ENCODE peak calls at places on chromosomes 6 and 20, in five cellular contexts. R is IMR-90, V is transverse colon, Y is body of pancreas, C is right lobe of liver. T is an unnamed sample. For H3K9me3, the result is how much of the 10 kb centered on the place peaks cover.

GRCh38 chr6:113586413-113586812 is 270.7 kb upstream of the MARCKS start:
- DNase-seq in R (peak), V (no peak), Y (no peak), C (no peak), T (no peak)

GRCh38 chr6:110246900-110247546 is 66.8 kb downstream of the CDC40 start:
- DNase-seq in R (no peak), V (no peak), Y (no peak), C (no peak), T (no peak)

GRCh38 chr20:25031241-25031640 is 26.7 kb downstream of the ACSS1 start:
- DNase-seq in R (no peak), V (no peak), Y (no peak), C (no peak), T (no peak)

GRCh38 chr20:57890254-57890800 is 180.5 kb upstream of the PMEPA1 start:
- DNase-seq in R (no peak), V (no peak), Y (no peak), C (no peak), T (no peak)

GRCh38 chr20:52076164-52076563 is 115.4 kb downstream of the ZFP64 start:
- DNase-seq in R (peak), V (no peak), Y (no peak), C (no peak), T (no peak)

GRCh38 chr6:38499697-38500096 is 140.0 kb downstream of the BTBD9 start:
- DNase-seq in R (no peak), V (no peak), Y (no peak), C (no peak), T (no peak)

GRCh38 chr20:6178537-6178936 is 55.7 kb upstream of the FERMT1 start:
- DNase-seq in R (peak), V (no peak), Y (no peak), C (no peak), T (no peak)

GRCh38 chr20:18154342-18154741 is 16.7 kb downstream of the KAT14 start:
- DNase-seq in R (no peak), V (no peak), Y (no peak), C (no peak), T (no peak)

GRCh38 chr6:28634758-28635546 is 109.3 kb downstream of the GPX5 start:
- DNase-seq in R (no peak), V (no peak), Y (no peak), C (peak), T (no peak)

GRCh38 chr6:126152346-126152745 is 166.0 kb downstream of the TRMT11 start:
- DNase-seq in R (no peak), V (no peak), Y (no peak), C (no peak), T (no peak)

GRCh38 chr6:73041051-73041450 is 184.2 kb downstream of the KHDC1L start:
- DNase-seq in R (no peak), V (no peak), Y (no peak), C (no peak), T (no peak)

GRCh38 chr20:40644863-40645262 is 44.2 kb downstream of the MAFB start:
- DNase-seq in R (no peak), V (no peak), Y (no peak), C (no peak), T (no peak)

GRCh38 chr20:40160151-40160550 is 528.9 kb downstream of the MAFB start:
- DNase-seq in R (peak), V (peak), Y (peak), C (no peak), T (no peak)

GRCh38 chr6:144334150-144334708 is 49.1 kb downstream of the UTRN start:
- DNase-seq in R (no peak), V (peak), Y (no peak), C (peak), T (peak)

GRCh38 chr20:5919634-5920544 is 30.4 kb downstream of the TRMT6 start:
- DNase-seq in R (no peak), V (no peak), Y (no peak), C (no peak), T (no peak)

GRCh38 chr6:137056121-137056880 is 11.5 kb upstream of the IL20RA start:
- DNase-seq in R (no peak), V (no peak), Y (no peak), C (no peak), T (no peak)

GRCh38 chr20:20498081-20498861 is 130.4 kb downstream of the INSM1 start:
- DNase-seq in R (peak), V (no peak), Y (no peak), C (no peak), T (no peak)

GRCh38 chr6:44263357-44264100 is 1.8 kb downstream of the NFKBIE start:
- DNase-seq in R (peak), V (peak), Y (peak), C (peak), T (peak)

GRCh38 chr20:62852196-62852595 is 9.4 kb downstream of the TCFL5 start:
- DNase-seq in R (no peak), V (no peak), Y (no peak), C (no peak), T (no peak)

GRCh38 chr6:123182998-123183397 is 187.0 kb downstream of the CLVS2 start:
- DNase-seq in R (no peak), V (no peak), Y (peak), C (no peak), T (no peak)

GRCh38 chr20:21601799-21602198 is 87.9 kb upstream of the NKX2-2 start:
- DNase-seq in R (no peak), V (no peak), Y (no peak), C (no peak), T (no peak)

GRCh38 chr20:59204201-59204894 is 40.7 kb downstream of the ZNF831 start:
- DNase-seq in R (no peak), V (no peak), Y (no peak), C (no peak), T (no peak)

GRCh38 chr20:34689486-34689885 is 12.6 kb upstream of the PIGU start:
- DNase-seq in R (no peak), V (no peak), Y (no peak), C (no peak), T (no peak)

GRCh38 chr20:2204021-2204420 is 91.8 kb upstream of the TGM3 start:
- DNase-seq in R (no peak), V (no peak), Y (no peak), C (no peak), T (no peak)

GRCh38 chr20:63847374-63848002 is 13.8 kb upstream of the ABHD16B start:
- DNase-seq in R (no peak), V (no peak), Y (no peak), C (peak), T (no peak)

GRCh38 chr20:2507875-2508630 is 662 bp downstream of the ZNF343 start:
- DNase-seq in R (peak), V (peak), Y (no peak), C (peak), T (no peak)

GRCh38 chr20:63568986-63569949 is 4.8 kb downstream of the HELZ2 start:
- DNase-seq in R (no peak), V (peak), Y (no peak), C (no peak), T (no peak)

GRCh38 chr6:157270308-157270707 is 53.0 kb downstream of the TMEM242 start:
- DNase-seq in R (no peak), V (no peak), Y (no peak), C (no peak), T (no peak)

GRCh38 chr6:3999800-4000661 is 78.9 kb downstream of the FAM217A start:
- DNase-seq in R (no peak), V (no peak), Y (no peak), C (no peak), T (no peak)

GRCh38 chr20:2865101-2865500 is 8.2 kb upstream of the PTPRA start:
- DNase-seq in R (no peak), V (no peak), Y (no peak), C (no peak), T (no peak)

GRCh38 chr6:35547666-35548065 is 35.0 kb upstream of the TULP1 start:
- DNase-seq in R (no peak), V (no peak), Y (no peak), C (no peak), T (no peak)

GRCh38 chr6:7148100-7148822 is 40.5 kb downstream of the RREB1 start:
- DNase-seq in R (peak), V (no peak), Y (no peak), C (no peak), T (no peak)

GRCh38 chr20:50278377-50278683 is 87.7 kb downstream of the CEBPB start:
- DNase-seq in R (no peak), V (no peak), Y (no peak), C (no peak), T (no peak)

GRCh38 chr6:151097207-151097606 is 142.6 kb upstream of the AKAP12 start:
- DNase-seq in R (no peak), V (no peak), Y (no peak), C (no peak), T (no peak)

GRCh38 chr6:53413326-53413725 is 64.6 kb upstream of the ELOVL5 start:
- DNase-seq in R (no peak), V (no peak), Y (no peak), C (no peak), T (no peak)

GRCh38 chr6:36067374-36068011 is 39.9 kb downstream of the MAPK14 start:
- DNase-seq in R (peak), V (no peak), Y (no peak), C (no peak), T (no peak)

GRCh38 chr6:47438481-47439347 is 38.9 kb upstream of the CD2AP start:
- DNase-seq in R (no peak), V (no peak), Y (no peak), C (no peak), T (peak)

GRCh38 chr20:63023071-63023835 is 16.5 kb upstream of the BHLHE23 start:
- DNase-seq in R (no peak), V (no peak), Y (no peak), C (no peak), T (no peak)

GRCh38 chr6:69792292-69792691 is 4.5 kb downstream of the LMBRD1 start:
- DNase-seq in R (no peak), V (no peak), Y (no peak), C (no peak), T (no peak)

DNA sequence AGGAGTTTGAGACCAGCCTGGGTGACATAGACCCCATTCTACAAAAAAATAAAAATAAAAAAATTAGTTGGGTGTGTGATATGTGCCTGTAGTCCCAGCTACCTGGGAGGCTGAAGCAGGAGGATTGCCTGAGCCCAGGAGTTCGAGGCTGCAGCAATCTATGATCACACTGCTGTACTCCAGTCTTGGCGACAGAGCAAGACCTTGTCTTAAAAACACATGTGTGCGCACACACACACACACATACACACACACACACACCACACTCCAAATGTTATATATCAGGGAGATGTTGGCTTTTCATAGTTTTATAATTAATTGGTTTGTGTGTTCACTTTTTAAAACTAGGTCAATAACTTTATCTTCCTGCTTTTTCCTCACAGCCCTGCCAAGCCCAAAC is 110.5 kb downstream of the RTN4IP1 start:
- DNase-seq in R (no peak), V (no peak), Y (no peak), C (no peak), T (no peak)
- H3K4me3 ChIP-seq in R (no peak), V (no peak), Y (no peak), C (no peak), T (no peak)

DNA sequence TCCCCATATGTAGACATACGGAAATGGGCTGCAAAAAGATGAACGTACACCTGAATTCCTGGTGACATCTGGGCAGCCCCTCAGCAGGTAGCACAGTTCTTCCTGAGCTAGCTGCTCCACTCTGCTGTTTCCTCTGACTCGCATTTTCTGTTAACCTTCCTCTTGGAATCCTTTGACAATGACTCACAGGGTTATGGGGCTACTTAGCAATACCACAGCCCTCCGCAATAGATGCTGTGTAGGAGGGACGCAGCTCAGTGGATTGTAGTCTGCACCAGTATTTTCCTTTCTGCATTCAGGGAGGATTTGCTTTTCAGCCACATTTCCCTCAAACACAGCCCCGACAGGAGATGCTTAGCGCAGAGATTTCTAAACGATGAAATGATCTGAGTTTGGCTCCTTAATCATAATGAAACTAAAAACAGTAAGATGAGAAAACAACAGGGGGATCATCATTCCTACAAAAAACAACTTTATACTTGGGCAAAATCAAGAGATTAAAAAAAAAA is 12.4 kb downstream of the BACH2 start:
- DNase-seq in R (peak), V (no peak), Y (no peak), C (no peak), T (no peak)
- TF ChIP-seq POLR2A in R (peak), V (no peak), Y (no peak), C (no peak), T (no peak)

DNA sequence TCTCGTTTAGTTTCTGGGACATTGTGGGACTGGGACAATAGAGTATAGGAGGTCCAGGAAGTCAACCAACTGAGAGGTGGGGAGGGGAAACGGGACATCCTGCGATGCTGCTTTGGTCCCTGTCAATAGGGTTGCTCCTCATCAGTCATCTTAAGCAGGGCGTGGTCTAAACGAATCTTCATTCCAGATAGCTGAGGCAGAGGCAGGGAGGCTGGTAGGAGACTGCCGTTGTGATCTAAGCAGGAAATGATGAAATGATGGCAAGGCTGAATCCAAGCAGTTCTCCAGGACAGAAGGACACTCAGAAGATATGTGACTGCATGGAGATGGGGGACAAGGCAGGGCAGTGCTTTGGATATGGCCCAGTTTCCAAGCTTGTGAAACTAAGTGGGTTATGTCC is 953.4 kb downstream of the KIF16B start:
- DNase-seq in R (no peak), V (no peak), Y (no peak), C (no peak), T (no peak)
- H3K9me3 ChIP-seq in R (under half), V (under half), Y (under half), C (under half), T (under half)

GRCh38 chr6:154379585-154379984 is 23.0 kb upstream of the IPCEF1 start:
- DNase-seq in R (no peak), V (no peak), Y (no peak), C (no peak), T (no peak)

GRCh38 chr6:154382707-154383106 is 26.1 kb upstream of the IPCEF1 start:
- DNase-seq in R (no peak), V (no peak), Y (no peak), C (no peak), T (no peak)

GRCh38 chr6:154383273-154383672 is 26.7 kb upstream of the IPCEF1 start:
- DNase-seq in R (no peak), V (no peak), Y (no peak), C (no peak), T (no peak)

GRCh38 chr6:154377726-154378125 is 21.1 kb upstream of the IPCEF1 start:
- DNase-seq in R (no peak), V (no peak), Y (no peak), C (no peak), T (no peak)

GRCh38 chr6:154380733-154381132 is 24.1 kb upstream of the IPCEF1 start:
- DNase-seq in R (no peak), V (no peak), Y (no peak), C (no peak), T (no peak)
- H3K4me3 ChIP-seq in R (no peak), V (no peak), Y (no peak), C (no peak), T (no peak)

GRCh38 chr6:30688569-30688968 is 2.1 kb upstream of the PPP1R18 start:
- DNase-seq in R (no peak), V (peak), Y (no peak), C (no peak), T (peak)

GRCh38 chr6:30689022-30689865 is 1.5 kb downstream of the NRM start:
- DNase-seq in R (no peak), V (no peak), Y (no peak), C (peak), T (no peak)

GRCh38 chr6:30689985-30690384 is 799 bp downstream of the NRM start:
- DNase-seq in R (no peak), V (no peak), Y (no peak), C (no peak), T (no peak)

GRCh38 chr6:30691208-30691872 is 556 bp upstream of the NRM start:
- DNase-seq in R (no peak), V (no peak), Y (no peak), C (no peak), T (no peak)

DNA sequence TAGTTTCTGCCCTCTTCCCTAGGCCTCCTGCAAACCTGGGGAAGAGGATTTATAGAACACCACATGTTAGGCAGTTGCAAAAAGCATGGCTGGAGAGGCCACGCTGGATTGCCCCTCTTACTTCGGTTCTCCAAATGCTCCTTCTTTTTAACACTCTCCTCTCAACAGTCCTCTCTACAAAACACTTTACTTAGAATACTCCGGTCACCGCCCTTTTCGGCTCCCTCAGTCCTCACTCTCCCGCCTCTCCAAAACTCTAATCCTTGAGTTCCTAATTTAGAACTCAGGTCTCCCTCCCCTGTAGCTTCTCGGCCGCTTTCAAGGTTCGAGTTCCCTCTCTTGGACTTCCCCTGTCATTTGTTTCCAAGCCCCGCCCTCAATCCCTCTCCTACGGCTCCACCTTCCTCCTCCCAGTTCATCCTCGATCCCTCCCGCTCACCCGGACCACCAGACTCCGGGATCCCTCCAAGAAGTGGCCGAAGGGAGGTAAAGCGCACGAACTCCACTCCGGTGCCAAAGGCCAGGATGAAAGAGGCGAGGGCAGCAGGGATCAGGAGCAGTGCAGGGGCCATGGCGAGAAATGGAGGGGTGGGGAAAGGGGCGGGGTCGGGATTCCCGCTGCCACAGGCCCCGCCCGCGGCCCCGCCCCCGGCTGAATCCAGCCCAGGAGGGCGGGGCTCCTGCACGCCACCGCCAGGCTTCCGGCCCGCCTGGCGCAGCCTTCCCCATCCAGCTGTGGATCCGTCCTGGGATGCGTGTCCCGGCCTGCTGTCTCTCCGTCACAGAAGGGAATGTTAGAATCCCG is at the start of gene NRM:
- DNase-seq in R (peak), V (peak), Y (peak), C (peak), T (peak)
- TF ChIP-seq POLR2A in R (peak), V (peak), Y (no peak), C (peak), T (no peak)

DNA sequence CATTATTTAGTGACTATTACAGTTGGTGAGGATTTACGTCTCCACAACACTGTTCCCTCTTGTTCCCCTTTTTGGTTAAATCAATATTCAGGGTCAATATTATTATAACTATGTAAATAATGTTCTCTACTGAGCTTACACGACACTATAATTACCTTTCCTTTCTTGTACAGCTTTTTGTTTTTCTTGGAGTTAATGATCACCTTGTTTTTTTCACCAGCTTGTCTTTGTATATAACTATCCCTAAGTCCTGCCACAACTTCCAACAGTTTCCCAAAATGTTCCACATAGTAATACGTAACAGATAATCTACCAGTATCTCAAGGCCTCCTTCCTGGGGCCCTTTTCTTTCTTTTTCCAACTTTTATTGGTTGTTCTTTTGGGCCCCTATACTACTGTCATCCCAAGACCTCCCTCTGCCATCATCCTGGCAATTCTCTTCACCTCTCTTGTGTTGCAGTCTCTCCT is 142.0 kb upstream of the SOX4 start:
- DNase-seq in R (no peak), V (no peak), Y (no peak), C (no peak), T (no peak)
- H3K9me3 ChIP-seq in R (under half), V (under half), Y (under half), C (under half), T (under half)

GRCh38 chr6:170288091-170288631 is 2.7 kb downstream of the DLL1 start:
- DNase-seq in R (no peak), V (no peak), Y (no peak), C (no peak), T (no peak)
- H3K4me3 ChIP-seq in R (no peak), V (peak), Y (peak), C (no peak), T (peak)

T was measured in Peyer's patch.